ENCODE peak calls at places on chromosomes 16 and 17, in six cellular contexts. K, G, I, H, V and S are unnamed samples.
A peak's percentile ranks its signal among the peaks of the same experiment; 100 is the strongest.

GRCh38 chr16:1152651-1153259 is at the start of gene CACNA1H:
- DNase-seq in K (no peak), G (no peak), I (no peak), H (peak; percentile 73), V (peak; percentile 49), S (no peak)

GRCh38 chr16:80804451-80805383 is at the start of gene CDYL2:
- DNase-seq in K (no peak), G (peak; percentile 57), I (peak; percentile 42), H (no peak), V (no peak), S (peak; percentile 35)

GRCh38 chr16:54285414-54286066 is 1.0 kb downstream of the IRX3 start:
- DNase-seq in K (peak; percentile 43), G (no peak), I (peak; percentile 41), H (peak; percentile 54), V (peak; percentile 25), S (peak; percentile 62)

GRCh38 chr17:29645516-29646051 is 22.9 kb upstream of the CORO6 start:
- DNase-seq in K (peak; percentile 98), G (no peak), I (peak; percentile 64), H (no peak), V (no peak), S (peak; percentile 94)

GRCh38 chr17:77619851-77620250 is 338.7 kb upstream of the TNRC6C start:
- DNase-seq in K (peak; percentile 27), G (peak; percentile 71), I (no peak), H (no peak), V (no peak), S (peak; percentile 64)

GRCh38 chr16:52786105-52786504 is 239.2 kb upstream of the TOX3 start:
- DNase-seq in K (no peak), G (no peak), I (no peak), H (no peak), V (no peak), S (no peak)

GRCh38 chr17:16243811-16244567 is 27.0 kb downstream of the PIGL start:
- DNase-seq in K (no peak), G (no peak), I (no peak), H (no peak), V (no peak), S (no peak)

GRCh38 chr16:84427553-84427952 is 59.2 kb downstream of the ATP2C2 start:
- DNase-seq in K (no peak), G (no peak), I (no peak), H (no peak), V (no peak), S (no peak)

GRCh38 chr17:28324776-28325175 is 5.8 kb downstream of the TMEM97 start:
- DNase-seq in K (no peak), G (no peak), I (no peak), H (no peak), V (no peak), S (no peak)

GRCh38 chr17:43784628-43785101 is 4.4 kb downstream of the CFAP97D1 start:
- DNase-seq in K (peak; percentile 79), G (peak; percentile 46), I (no peak), H (no peak), V (no peak), S (peak; percentile 85)

GRCh38 chr16:48617711-48618148 is 7.8 kb upstream of the N4BP1 start:
- DNase-seq in K (peak; percentile 84), G (no peak), I (peak; percentile 77), H (peak; percentile 88), V (no peak), S (peak; percentile 88)

GRCh38 chr17:78374189-78374588 is 4.3 kb upstream of the PGS1 start:
- DNase-seq in K (no peak), G (peak; percentile 44), I (no peak), H (no peak), V (no peak), S (no peak)

GRCh38 chr16:52353249-52353648 is 193.7 kb downstream of the TOX3 start:
- DNase-seq in K (no peak), G (no peak), I (no peak), H (no peak), V (no peak), S (no peak)

GRCh38 chr17:1050996-1051925 is 54.3 kb downstream of the TIMM22 start:
- DNase-seq in K (no peak), G (no peak), I (no peak), H (no peak), V (no peak), S (no peak)

GRCh38 chr17:56026894-56027293 is 126.4 kb upstream of the ANKFN1 start:
- DNase-seq in K (no peak), G (no peak), I (no peak), H (no peak), V (no peak), S (no peak)

GRCh38 chr17:7435676-7436555 is 681 bp downstream of the TMEM102 start:
- DNase-seq in K (no peak), G (peak; percentile 38), I (peak; percentile 27), H (peak; percentile 46), V (peak; percentile 60), S (no peak)

GRCh38 chr17:11705111-11705510 is 106.8 kb downstream of the DNAH9 start:
- DNase-seq in K (no peak), G (no peak), I (no peak), H (no peak), V (no peak), S (no peak)

GRCh38 chr16:49598386-49599170 is 225.0 kb downstream of the C16orf78 start:
- DNase-seq in K (no peak), G (no peak), I (no peak), H (no peak), V (no peak), S (no peak)

GRCh38 chr16:64586756-64587155 is 535.1 kb downstream of the CDH11 start:
- DNase-seq in K (no peak), G (no peak), I (no peak), H (peak; percentile 41), V (no peak), S (peak; percentile 15)

GRCh38 chr17:43662432-43663141 is 865 bp upstream of the MEOX1 start:
- DNase-seq in K (no peak), G (no peak), I (no peak), H (no peak), V (no peak), S (no peak)

GRCh38 chr17:68398731-68399637 is 58.3 kb downstream of the WIPI1 start:
- DNase-seq in K (peak; percentile 76), G (peak; percentile 89), I (peak; percentile 38), H (peak; percentile 71), V (peak; percentile 67), S (peak; percentile 73)

GRCh38 chr16:9612267-9612666 is 520.8 kb downstream of the HAPSTR1 start:
- DNase-seq in K (no peak), G (no peak), I (no peak), H (no peak), V (no peak), S (no peak)

GRCh38 chr16:24853830-24854229 is 8.1 kb downstream of the SLC5A11 start:
- DNase-seq in K (peak; percentile 66), G (peak; percentile 78), I (peak; percentile 17), H (no peak), V (no peak), S (peak; percentile 25)

DNA sequence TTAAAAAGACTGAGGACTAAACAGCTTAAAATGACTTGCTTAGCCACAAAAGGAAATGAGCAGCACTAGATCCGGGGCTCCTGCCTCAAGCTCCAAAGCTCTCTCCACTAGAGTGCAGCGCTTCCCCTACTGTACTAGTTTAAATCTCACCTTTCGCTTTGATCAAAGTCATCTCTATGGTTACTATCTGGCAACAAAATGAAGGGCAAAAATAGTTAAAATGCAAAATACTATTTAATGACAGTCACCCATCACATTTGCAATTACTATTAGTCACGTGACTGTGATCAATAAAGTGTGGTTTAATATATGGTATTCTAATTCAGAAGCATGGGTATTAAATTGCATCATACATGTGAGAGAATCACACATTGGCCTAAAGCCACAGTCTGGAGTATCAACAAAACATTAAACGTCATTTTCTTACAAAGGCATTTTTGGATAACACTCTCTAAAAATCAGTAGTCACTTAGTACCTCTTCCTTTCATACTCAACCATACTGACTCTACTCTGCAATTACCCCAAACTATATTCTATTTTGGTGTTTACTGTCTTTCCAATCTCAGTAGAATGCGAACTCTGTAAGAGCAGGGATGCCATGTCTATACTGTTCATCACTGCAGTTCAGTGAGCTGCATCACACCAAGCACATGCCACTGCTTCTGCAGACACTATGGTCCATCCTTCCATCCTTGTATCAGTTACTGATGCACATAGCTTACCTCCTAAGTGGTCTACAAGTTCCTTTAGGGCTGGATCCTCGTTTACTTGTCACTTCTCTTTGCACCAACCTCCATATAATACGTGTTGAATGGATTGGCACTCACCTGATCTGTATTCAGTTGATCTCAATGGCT is 6.2 kb downstream of the PSMD12 start:
- DNase-seq in K (peak; percentile 49), G (peak; percentile 55), I (no peak), H (peak; percentile 39), V (peak; percentile 11), S (peak; percentile 40)
- TF ChIP-seq CTCF in K (peak; percentile 45), G (peak; percentile 77), I (no peak), H (peak; percentile 31), V (no peak), S (peak; percentile 51)

GRCh38 chr16:66030036-66030435 is 336.5 kb upstream of the CDH5 start:
- DNase-seq in K (peak; percentile 79), G (no peak), I (no peak), H (no peak), V (no peak), S (peak; percentile 43)

GRCh38 chr16:66025751-66026150 is 340.7 kb upstream of the CDH5 start:
- DNase-seq in K (no peak), G (no peak), I (no peak), H (no peak), V (no peak), S (no peak)

GRCh38 chr16:66028505-66029216 is 337.8 kb upstream of the CDH5 start:
- DNase-seq in K (peak; percentile 85), G (peak; percentile 51), I (no peak), H (no peak), V (no peak), S (peak; percentile 97)

GRCh38 chr16:66026931-66027330 is 339.6 kb upstream of the CDH5 start:
- DNase-seq in K (no peak), G (no peak), I (no peak), H (no peak), V (no peak), S (no peak)

GRCh38 chr16:66026211-66026610 is 340.3 kb upstream of the CDH5 start:
- DNase-seq in K (no peak), G (peak; percentile 50), I (no peak), H (peak; percentile 33), V (no peak), S (peak; percentile 21)
- TF ChIP-seq CTCF in K (peak; percentile 36), G (peak; percentile 58), I (no peak), H (peak; percentile 47), V (no peak), S (peak; percentile 49)

DNA sequence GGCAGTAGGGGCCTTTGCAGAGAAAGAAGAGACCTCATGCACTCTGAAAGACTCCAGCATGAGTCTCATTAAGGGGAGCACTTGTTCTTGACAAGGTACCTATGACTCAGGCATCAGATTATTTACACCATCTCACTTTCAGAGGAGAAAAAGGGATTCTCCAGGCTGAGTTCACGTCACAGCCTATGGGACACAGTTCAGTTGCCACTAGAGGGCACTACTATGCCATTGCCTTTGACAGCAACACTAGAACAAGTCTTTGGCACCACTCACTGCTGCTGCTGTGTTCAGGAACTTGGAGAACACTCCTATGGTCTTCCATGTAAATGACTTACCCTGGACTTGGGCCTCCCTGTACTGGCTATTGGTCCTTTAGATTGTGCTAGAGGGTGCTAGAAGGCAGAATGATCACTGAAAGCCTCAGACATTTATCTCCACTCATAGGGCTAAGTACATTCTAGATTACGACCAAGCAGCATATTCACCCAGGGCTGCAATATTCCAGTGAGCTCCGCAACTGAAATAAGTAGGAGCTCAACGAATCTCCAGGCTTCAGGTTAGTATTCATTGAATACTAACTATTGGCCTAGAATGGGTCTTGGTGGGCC is 225.1 kb upstream of the CA10 start:
- DNase-seq in K (no peak), G (peak; percentile 76), I (peak; percentile 21), H (peak; percentile 84), V (peak; percentile 63), S (no peak)
- TF ChIP-seq CTCF in K (no peak), G (peak; percentile 78), I (peak; percentile 45), H (peak; percentile 60), V (peak; percentile 41), S (no peak)

GRCh38 chr17:64081802-64082799 is 47.8 kb downstream of the ERN1 start:
- DNase-seq in K (peak; percentile 85), G (peak; percentile 98), I (no peak), H (no peak), V (peak; percentile 11), S (peak; percentile 91)
- TF ChIP-seq CTCF in K (no peak), G (peak; percentile 41), I (no peak), H (no peak), V (no peak), S (peak; percentile 30)